ENCODE peak calls at places on chromosome 4, in ten cellular contexts. T, E, V, Y, R, K, M, B, D and F are unnamed samples.
A peak's percentile ranks its signal among the peaks of the same experiment; 100 is the strongest.

GRCh38 chr4:177726111-177726510 is 283.9 kb upstream of the AGA start:
- DNase-seq in V (no peak), M (no peak), D (no peak), K (no peak), T (no peak), E (no peak), Y (no peak), R (no peak), B (no peak), F (peak; percentile 3)

GRCh38 chr4:155353923-155354540 is 22.7 kb downstream of the MAP9 start:
- DNase-seq in M (peak; percentile 70), V (no peak), R (no peak), T (peak; percentile 42), K (peak; percentile 20), E (peak; percentile 13), Y (peak; percentile 68), B (no peak), D (no peak), F (peak; percentile 10)

GRCh38 chr4:165627128-165627527 is 245.9 kb upstream of the TLL1 start:
- DNase-seq in K (no peak), B (no peak), V (no peak), M (no peak), Y (no peak), T (no peak), E (no peak), R (no peak), D (no peak), F (no peak)

GRCh38 chr4:36255575-36255974 is 11.3 kb upstream of the ARAP2 start:
- DNase-seq in D (no peak), R (no peak), K (no peak), E (no peak), T (no peak), B (peak; percentile 41), M (no peak), Y (no peak), V (peak; percentile 18), F (no peak)

GRCh38 chr4:123977623-123978022 is 581.0 kb downstream of the SPRY1 start:
- DNase-seq in V (no peak), K (no peak), D (no peak), T (no peak), M (no peak), Y (no peak), R (no peak), E (no peak), B (no peak), F (peak; percentile 83)

GRCh38 chr4:165201806-165202205 is 5.6 kb upstream of the KLHL2 start:
- DNase-seq in K (no peak), D (no peak), V (no peak), R (no peak), M (no peak), E (no peak), B (no peak), T (no peak), Y (no peak), F (peak; percentile 92)

GRCh38 chr4:137819964-137820383 is 287.7 kb upstream of the PCDH18 start:
- DNase-seq in K (peak; percentile 34), V (no peak), M (no peak), B (no peak), E (no peak), T (no peak), R (no peak), Y (peak; percentile 20), D (no peak), F (peak; percentile 31)

GRCh38 chr4:187307131-187307530 is 583.5 kb upstream of the FAT1 start:
- DNase-seq in V (no peak), K (no peak), Y (no peak), M (no peak), B (no peak), R (no peak), D (no peak), T (no peak), E (no peak), F (no peak)

GRCh38 chr4:113278324-113278934 is 229.0 kb downstream of the ANK2 start:
- DNase-seq in Y (peak; percentile 79), K (no peak), M (peak; percentile 62), B (peak; percentile 6), E (no peak), R (no peak), V (no peak), D (peak; percentile 60), T (peak; percentile 38), F (no peak)

GRCh38 chr4:167435786-167436185 is 201.5 kb upstream of the SPOCK3 start:
- DNase-seq in Y (no peak), B (no peak), D (no peak), K (no peak), E (no peak), R (no peak), M (no peak), V (no peak), T (no peak), F (no peak)

GRCh38 chr4:139928568-139928967 is 225.4 kb downstream of the MAML3 start:
- DNase-seq in M (no peak), B (no peak), T (no peak), V (no peak), R (no peak), Y (no peak), E (no peak), K (no peak), D (no peak), F (no peak)

GRCh38 chr4:80307183-80307735 is 28.3 kb upstream of the CFAP299 start:
- DNase-seq in R (peak; percentile 86), K (no peak), Y (no peak), E (no peak), B (no peak), V (no peak), M (no peak), T (no peak), D (no peak), F (peak; percentile 72)

GRCh38 chr4:121118344-121118743 is 45.8 kb downstream of the TNIP3 start:
- DNase-seq in V (no peak), D (no peak), E (no peak), T (no peak), Y (no peak), R (no peak), B (no peak), K (no peak), M (no peak), F (no peak)

GRCh38 chr4:25535701-25536473 is 119.8 kb upstream of the SLC34A2 start:
- DNase-seq in D (no peak), V (no peak), E (no peak), R (no peak), T (no peak), K (no peak), Y (no peak), B (no peak), M (no peak), F (no peak)

GRCh38 chr4:25697516-25697915 is 41.9 kb downstream of the SLC34A2 start:
- DNase-seq in B (no peak), D (no peak), M (no peak), T (no peak), K (no peak), E (no peak), Y (no peak), V (no peak), R (no peak), F (no peak)

GRCh38 chr4:2834001-2834921 is 9.4 kb upstream of the ADD1 start:
- DNase-seq in V (no peak), B (no peak), R (no peak), M (peak; percentile 9), T (peak; percentile 8), E (no peak), Y (no peak), K (no peak), D (peak; percentile 40), F (no peak)

GRCh38 chr4:80265571-80266266 is 745 bp upstream of the FGF5 start:
- DNase-seq in Y (no peak), K (no peak), E (no peak), V (no peak), M (no peak), D (no peak), R (no peak), B (no peak), T (no peak), F (peak; percentile 69)

GRCh38 chr4:146041139-146042004 is 102.7 kb upstream of the ZNF827 start:
- DNase-seq in K (no peak), D (no peak), Y (no peak), B (no peak), V (no peak), E (no peak), R (no peak), T (no peak), M (no peak), F (no peak)

GRCh38 chr4:176302283-176303275 is 17.2 kb upstream of the SPCS3 start:
- DNase-seq in M (no peak), D (no peak), Y (no peak), R (no peak), B (no peak), K (peak; percentile 50), E (no peak), V (no peak), T (no peak), F (peak; percentile 35)

GRCh38 chr4:80239480-80239879 is 27.0 kb upstream of the FGF5 start:
- DNase-seq in M (no peak), V (no peak), T (no peak), R (no peak), K (no peak), B (no peak), E (no peak), Y (no peak), D (no peak), F (no peak)

GRCh38 chr4:91471280-91471679 is 832.5 kb upstream of the GRID2 start:
- DNase-seq in Y (no peak), B (no peak), M (no peak), D (no peak), E (no peak), K (no peak), T (no peak), V (no peak), R (no peak), F (no peak)

GRCh38 chr4:11774346-11774745 is 345.7 kb upstream of the HS3ST1 start:
- DNase-seq in K (no peak), B (no peak), V (no peak), E (no peak), R (no peak), D (no peak), Y (no peak), T (no peak), M (no peak), F (peak; percentile 36)

GRCh38 chr4:118351851-118352827 is 664 bp downstream of the PRSS12 start:
- DNase-seq in E (no peak), M (peak; percentile 74), Y (peak; percentile 62), V (no peak), K (no peak), T (no peak), D (no peak), R (peak; percentile 17), B (no peak), F (no peak)

GRCh38 chr4:140019619-140020367 is 134.2 kb downstream of the MAML3 start:
- DNase-seq in T (no peak), E (no peak), V (no peak), M (no peak), K (no peak), B (no peak), D (no peak), R (peak; percentile 27), Y (no peak), F (no peak)

GRCh38 chr4:42643685-42644084 is 13.2 kb downstream of the ATP8A1 start:
- DNase-seq in E (no peak), K (no peak), T (no peak), M (no peak), B (no peak), V (no peak), Y (no peak), R (no peak), D (no peak), F (no peak)

GRCh38 chr4:124173892-124174291 is 538.6 kb downstream of the ANKRD50 start:
- DNase-seq in D (no peak), M (no peak), E (no peak), B (no peak), Y (no peak), K (no peak), R (no peak), V (no peak), T (no peak), F (no peak)

GRCh38 chr4:187183351-187183750 is 459.7 kb upstream of the FAT1 start:
- DNase-seq in K (no peak), V (no peak), D (no peak), E (no peak), Y (no peak), B (no peak), M (no peak), R (no peak), T (no peak), F (no peak)

GRCh38 chr4:123631699-123632098 is 235.1 kb downstream of the SPRY1 start:
- DNase-seq in R (no peak), T (no peak), E (no peak), B (no peak), V (no peak), M (no peak), Y (no peak), D (no peak), K (no peak), F (no peak)